ENCODE peak calls at places on chromosomes 5 and 9, in five cellular contexts. D is CD8-positive, alpha-beta memory T cell; V is PC-3; R is stimulated activated CD8-positive, alpha-beta memory T cell treated with anti-CD3 and anti-CD28 coated beads, Interleukin-7, amount 100 ng/mL, for 24 hours; F is cardiac fibroblast. Q is an unnamed sample.

GRCh38 chr5:134459491-134459890 is 47.8 kb upstream of the CDKN2AIPNL start:
- DNase-seq in D (no peak), V (no peak), R (no peak), F (no peak), Q (no peak)

GRCh38 chr9:107309271-107309670 is 26.2 kb downstream of the RAD23B start:
- DNase-seq in D (no peak), V (no peak), R (no peak), F (no peak), Q (no peak)

GRCh38 chr5:96407441-96407840 is 25.6 kb downstream of the PCSK1 start:
- DNase-seq in D (no peak), V (no peak), R (no peak), F (no peak), Q (no peak)

GRCh38 chr9:14203366-14204056 is 110.4 kb downstream of the NFIB start:
- DNase-seq in D (no peak), V (no peak), R (no peak), F (peak; percentile 73), Q (no peak)

GRCh38 chr9:98804083-98804482 is 3.4 kb upstream of the GALNT12 start:
- DNase-seq in D (no peak), V (no peak), R (no peak), F (peak; percentile 51), Q (no peak)

GRCh38 chr9:34559616-34560546 is 29.6 kb downstream of the CNTFR start:
- DNase-seq in D (no peak), V (no peak), R (no peak), F (peak; percentile 76), Q (no peak)

GRCh38 chr9:90331826-90332575 is 310.6 kb downstream of the DIRAS2 start:
- DNase-seq in D (no peak), V (no peak), R (no peak), F (peak; percentile 81), Q (no peak)

GRCh38 chr5:16522096-16522495 is 56.5 kb upstream of the ZNF622 start:
- DNase-seq in D (no peak), V (no peak), R (no peak), F (no peak), Q (no peak)

GRCh38 chr5:143155445-143155844 is 248.0 kb downstream of the NR3C1 start:
- DNase-seq in D (no peak), V (no peak), R (no peak), F (no peak), Q (no peak)

GRCh38 chr5:65873181-65873580 is 53.2 kb upstream of the ERBIN start:
- DNase-seq in D (no peak), V (peak; percentile 22), R (no peak), F (no peak), Q (no peak)